ENCODE peak calls at places on chromosomes 1 and 21, in six cellular contexts. Z is CD4-positive, alpha-beta T cell; V is neural crest cell; C is GM13976; Y is neural progenitor cell; S is tibial nerve. M is an unnamed sample.
A peak's percentile ranks its signal among the peaks of the same experiment; 100 is the strongest.

GRCh38 chr1:94863919-94864318 is 43.8 kb downstream of the SLC44A3 start:
- DNase-seq in Z (no peak), V (no peak), C (no peak), Y (no peak), S (peak; percentile 71), M (no peak)

GRCh38 chr21:34340062-34340461 is 23.7 kb upstream of the KCNE2 start:
- DNase-seq in Z (no peak), V (no peak), C (no peak), Y (no peak), S (no peak), M (no peak)

GRCh38 chr21:27681038-27681437 is 714.1 kb upstream of the ADAMTS5 start:
- DNase-seq in Z (no peak), V (no peak), C (no peak), Y (no peak), S (no peak), M (no peak)

GRCh38 chr1:191757003-191757402 is 401.3 kb upstream of the RGS18 start:
- DNase-seq in Z (no peak), V (no peak), C (no peak), Y (no peak), S (no peak), M (no peak)

GRCh38 chr1:1906185-1907097 is 8.6 kb upstream of the CALML6 start:
- DNase-seq in Z (peak; percentile 53), V (peak; percentile 87), C (peak; percentile 86), Y (peak; percentile 92), S (peak; percentile 82), M (peak; percentile 83)

GRCh38 chr1:18513995-18514394 is 33.3 kb downstream of the KLHDC7A start:
- DNase-seq in Z (no peak), V (no peak), C (no peak), Y (no peak), S (no peak), M (no peak)

GRCh38 chr1:154718566-154718965 is 110.6 kb upstream of the ADAR start:
- DNase-seq in Z (no peak), V (no peak), C (no peak), Y (no peak), S (no peak), M (no peak)

GRCh38 chr1:22026924-22027289 is 25.4 kb downstream of the CELA3A start:
- DNase-seq in Z (no peak), V (no peak), C (no peak), Y (no peak), S (no peak), M (no peak)

GRCh38 chr1:154344977-154345837 is 19.9 kb downstream of the ATP8B2 start:
- DNase-seq in Z (peak; percentile 75), V (peak; percentile 49), C (peak; percentile 64), Y (peak; percentile 82), S (no peak), M (no peak)

GRCh38 chr1:89271616-89272015 is 1.0 kb downstream of the GBP5 start:
- DNase-seq in Z (no peak), V (no peak), C (no peak), Y (no peak), S (no peak), M (no peak)

GRCh38 chr1:173195596-173196088 is 11.5 kb downstream of the TNFSF4 start:
- DNase-seq in Z (no peak), V (no peak), C (peak; percentile 34), Y (no peak), S (no peak), M (no peak)

GRCh38 chr1:150268706-150269403 is at the start of gene APH1A:
- DNase-seq in Z (peak; percentile 84), V (peak; percentile 90), C (peak; percentile 98), Y (peak; percentile 98), S (peak; percentile 94), M (peak; percentile 96)

GRCh38 chr1:231252336-231252735 is 11.3 kb downstream of the GNPAT start:
- DNase-seq in Z (no peak), V (no peak), C (no peak), Y (no peak), S (no peak), M (no peak)

GRCh38 chr1:31032266-31032665 is 33.3 kb downstream of the PUM1 start:
- DNase-seq in Z (no peak), V (no peak), C (no peak), Y (no peak), S (no peak), M (no peak)

GRCh38 chr1:155938220-155938627 is 3.2 kb upstream of the RXFP4 start:
- DNase-seq in Z (no peak), V (no peak), C (peak; percentile 74), Y (peak; percentile 74), S (peak; percentile 60), M (no peak)

GRCh38 chr1:15418811-15419515 is 9.3 kb downstream of the EFHD2 start:
- DNase-seq in Z (no peak), V (no peak), C (no peak), Y (no peak), S (no peak), M (no peak)

GRCh38 chr1:161738627-161739287 is 10.8 kb upstream of the DUSP12 start:
- DNase-seq in Z (no peak), V (no peak), C (no peak), Y (peak; percentile 74), S (peak; percentile 36), M (peak; percentile 65)
- TF ChIP-seq CTCF in Z (peak; percentile 51), V (peak; percentile 65), C (peak; percentile 49), Y (peak; percentile 66), S (peak; percentile 25), M (peak; percentile 70)

DNA sequence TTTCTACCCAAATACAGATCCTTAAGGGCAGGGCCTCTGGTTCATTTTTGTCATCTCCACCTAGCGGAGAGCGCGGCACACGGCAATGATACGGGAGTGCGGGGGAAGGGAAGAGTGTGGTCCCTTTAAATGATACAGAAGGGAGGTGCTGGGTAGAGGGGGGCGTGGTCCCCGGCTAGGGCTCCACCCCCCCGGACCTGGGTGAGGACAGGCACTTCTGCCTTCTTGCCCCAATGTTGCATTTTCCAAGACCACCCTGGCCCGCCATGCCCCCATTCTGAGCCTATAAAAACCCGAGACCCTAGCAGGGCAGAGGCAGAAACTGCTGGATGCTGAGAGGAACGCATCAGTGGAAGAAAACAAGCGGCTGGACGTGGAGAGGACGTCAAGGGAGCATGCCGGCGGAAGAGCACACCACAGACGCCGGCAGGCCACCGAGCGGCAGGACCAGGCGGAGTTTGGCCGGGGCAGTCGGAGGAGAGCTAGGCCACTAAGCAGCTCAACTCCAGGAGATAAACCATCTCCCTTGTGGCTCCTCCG is 30.0 kb downstream of the LRRC3 start:
- DNase-seq in Z (no peak), V (peak; percentile 65), C (no peak), Y (peak; percentile 74), S (peak; percentile 17), M (no peak)
- TF ChIP-seq CTCF in Z (no peak), V (peak; percentile 63), C (no peak), Y (peak; percentile 53), S (no peak), M (no peak)

GRCh38 chr21:29904359-29905282 is 35.2 kb downstream of the GRIK1 start:
- DNase-seq in Z (no peak), V (no peak), C (no peak), Y (no peak), S (no peak), M (no peak)
- TF ChIP-seq CTCF in Z (no peak), V (no peak), C (no peak), Y (no peak), S (no peak), M (no peak)

DNA sequence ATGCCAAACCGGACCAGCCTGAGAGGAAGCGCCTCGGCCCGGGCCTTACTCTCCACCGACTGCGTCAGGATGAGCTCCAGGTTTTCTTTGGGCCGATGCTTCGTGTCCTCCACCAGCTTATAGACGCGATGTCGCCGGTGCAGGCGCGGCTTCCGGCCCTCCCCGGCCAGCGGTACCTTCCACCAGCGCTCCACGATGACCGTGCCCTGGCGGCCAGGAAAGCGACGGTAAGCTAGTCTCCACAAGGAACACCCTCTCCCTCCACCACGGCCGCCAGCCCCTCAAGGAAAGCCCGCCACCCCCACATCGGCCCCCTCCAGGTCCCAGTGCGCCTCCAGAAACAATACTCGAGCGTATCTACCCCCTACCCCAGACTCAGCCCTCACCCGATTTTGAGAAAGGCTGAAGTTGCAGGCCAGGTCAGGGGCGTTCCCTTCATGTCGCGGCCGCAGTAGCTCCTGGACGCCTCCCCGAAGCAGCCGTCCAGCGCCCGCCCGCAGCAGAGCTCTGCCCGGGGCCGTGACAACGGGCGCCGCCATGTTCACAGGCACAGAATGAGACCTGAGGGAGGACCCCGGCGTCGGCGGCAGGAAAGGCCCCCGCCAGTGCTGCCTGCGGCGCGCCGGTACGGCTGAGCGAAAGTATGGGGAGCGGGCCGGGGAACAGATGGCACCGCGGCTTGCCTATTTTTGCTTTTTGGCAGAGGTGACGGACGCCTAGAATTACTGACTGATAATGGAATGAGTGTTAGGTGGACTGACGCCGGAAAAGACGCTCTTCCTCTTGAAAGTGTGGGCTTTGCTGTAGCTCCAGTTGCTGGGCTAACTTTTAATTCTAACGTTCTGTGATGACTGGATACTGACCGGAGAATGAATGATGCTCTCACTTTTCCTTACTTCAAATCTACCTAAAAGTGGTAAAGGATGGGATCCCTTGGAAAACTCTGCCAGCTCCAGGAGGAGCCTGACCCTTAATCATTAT is at the start of gene MRPL9:
- DNase-seq in Z (peak; percentile 76), V (peak; percentile 77), C (peak; percentile 97), Y (peak; percentile 90), S (peak; percentile 61), M (peak; percentile 68)
- TF ChIP-seq CTCF in Z (no peak), V (peak; percentile 29), C (no peak), Y (no peak), S (no peak), M (no peak)

DNA sequence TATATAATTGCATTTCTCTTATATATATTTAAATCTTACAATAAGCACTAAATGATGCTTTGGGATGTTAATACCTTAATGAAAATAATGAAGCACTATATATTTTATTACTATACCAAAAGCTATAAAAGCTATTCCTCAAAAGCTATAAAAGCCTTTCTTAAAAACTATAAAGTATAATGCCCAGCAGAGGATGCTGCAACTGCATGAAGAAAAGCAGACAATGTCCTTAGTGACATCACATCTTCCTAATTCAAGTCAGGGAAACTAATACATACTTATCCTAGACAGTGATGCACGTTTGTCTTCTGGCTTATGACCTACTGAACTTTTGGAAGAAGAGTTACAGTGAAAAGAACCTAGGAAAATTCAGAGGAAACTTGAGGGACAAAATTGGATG is 13.6 kb upstream of the C1orf185 start:
- DNase-seq in Z (no peak), V (no peak), C (no peak), Y (no peak), S (no peak), M (no peak)
- TF ChIP-seq CTCF in Z (no peak), V (no peak), C (no peak), Y (no peak), S (no peak), M (peak; percentile 69)

GRCh38 chr1:177334856-177335255 is 164.1 kb downstream of the BRINP2 start:
- DNase-seq in Z (no peak), V (no peak), C (no peak), Y (no peak), S (no peak), M (no peak)

GRCh38 chr1:177338376-177338775 is 167.6 kb downstream of the BRINP2 start:
- DNase-seq in Z (no peak), V (no peak), C (no peak), Y (no peak), S (no peak), M (no peak)

GRCh38 chr1:177329871-177330270 is 159.1 kb downstream of the BRINP2 start:
- DNase-seq in Z (no peak), V (no peak), C (no peak), Y (no peak), S (no peak), M (no peak)

GRCh38 chr1:177334276-177334675 is 163.5 kb downstream of the BRINP2 start:
- DNase-seq in Z (no peak), V (no peak), C (no peak), Y (no peak), S (no peak), M (no peak)
- TF ChIP-seq CTCF in Z (no peak), V (peak; percentile 44), C (no peak), Y (no peak), S (peak; percentile 18), M (no peak)

M was measured in CD14-positive monocyte.